ENCODE peak calls at places on chromosome X, in seven cellular contexts. V is fibroblast of pulmonary artery; Q is omental fat pad; D is HuH-7.5; N is EL; G is NCI-H146; S is CD4-positive, alpha-beta memory T cell. F is an unnamed sample.

GRCh38 chrX:134236690-134237362 is at the start of gene CCDC160:
- DNase-seq in D (peak), N (peak), S (no peak), Q (no peak), V (peak), G (peak), F (no peak)

GRCh38 chrX:100648601-100649417 is 4.8 kb downstream of the SRPX2 start:
- DNase-seq in Q (no peak), N (peak), S (no peak), V (peak), G (peak), D (no peak), F (no peak)

GRCh38 chrX:147848543-147849448 is 62.9 kb upstream of the FMR1 start:
- DNase-seq in G (no peak), D (no peak), Q (no peak), N (no peak), S (no peak), V (no peak), F (no peak)

GRCh38 chrX:14660970-14661369 is 131.6 kb downstream of the GLRA2 start:
- DNase-seq in G (no peak), V (no peak), S (no peak), D (no peak), N (no peak), Q (no peak), F (no peak)

GRCh38 chrX:132463411-132463810 is 25.4 kb downstream of the MBNL3 start:
- DNase-seq in G (peak), D (no peak), S (peak), N (no peak), V (peak), Q (no peak), F (no peak)

GRCh38 chrX:141935645-141936044 is 32.0 kb downstream of the MAGEC1 start:
- DNase-seq in S (no peak), G (no peak), N (no peak), V (no peak), D (no peak), Q (no peak), F (no peak)

GRCh38 chrX:110449312-110449711 is 90.7 kb downstream of the RTL9 start:
- DNase-seq in Q (no peak), G (no peak), N (no peak), V (no peak), S (no peak), D (no peak), F (no peak)

GRCh38 chrX:13078739-13079444 is 34.5 kb upstream of the FAM9C start:
- DNase-seq in Q (no peak), S (no peak), D (no peak), V (peak), G (peak), N (peak), F (peak)

GRCh38 chrX:330726-331144 is 12.1 kb upstream of the GTPBP6 start:
- DNase-seq in V (no peak), N (no peak), D (no peak), Q (no peak), G (no peak), S (no peak), F (no peak)